ENCODE peak calls at places on chromosomes 12 and 14, in nine cellular contexts. One of them, this sample, is unnamed.

GRCh38 chr12:94186461-94187237 is 38.3 kb downstream of the PLXNC1 start:
- DNase-seq in gastrocnemius medialis: peak; percentile 18
- DNase-seq in trophoblast cell: peak; percentile 81
- DNase-seq in CD8-positive, alpha-beta memory T cell: no peak
- DNase-seq in upper lobe of left lung: peak; percentile 62
- DNase-seq in CD4-positive, CD25-positive, alpha-beta regulatory T cell: no peak
- DNase-seq in kidney epithelial cell: peak; percentile 18
- DNase-seq in breast epithelium: no peak
- DNase-seq in mucosa of descending colon: no peak
- DNase-seq in this sample: peak; percentile 4

GRCh38 chr12:30428098-30428497 is 267.6 kb downstream of the IPO8 start:
- DNase-seq in mucosa of descending colon: no peak
- DNase-seq in CD4-positive, CD25-positive, alpha-beta regulatory T cell: no peak
- DNase-seq in trophoblast cell: no peak
- DNase-seq in upper lobe of left lung: no peak
- DNase-seq in kidney epithelial cell: no peak
- DNase-seq in gastrocnemius medialis: no peak
- DNase-seq in breast epithelium: no peak
- DNase-seq in CD8-positive, alpha-beta memory T cell: no peak
- DNase-seq in this sample: no peak

GRCh38 chr12:41019461-41019860 is 168.7 kb upstream of the PDZRN4 start:
- DNase-seq in CD4-positive, CD25-positive, alpha-beta regulatory T cell: no peak
- DNase-seq in gastrocnemius medialis: no peak
- DNase-seq in trophoblast cell: no peak
- DNase-seq in CD8-positive, alpha-beta memory T cell: no peak
- DNase-seq in upper lobe of left lung: no peak
- DNase-seq in mucosa of descending colon: no peak
- DNase-seq in breast epithelium: no peak
- DNase-seq in kidney epithelial cell: no peak
- DNase-seq in this sample: no peak

GRCh38 chr12:52207895-52208294 is 16.1 kb upstream of the KRT80 start:
- DNase-seq in trophoblast cell: no peak
- DNase-seq in CD8-positive, alpha-beta memory T cell: no peak
- DNase-seq in upper lobe of left lung: no peak
- DNase-seq in breast epithelium: peak; percentile 95
- DNase-seq in CD4-positive, CD25-positive, alpha-beta regulatory T cell: no peak
- DNase-seq in gastrocnemius medialis: peak; percentile 85
- DNase-seq in kidney epithelial cell: no peak
- DNase-seq in mucosa of descending colon: peak; percentile 45
- DNase-seq in this sample: no peak

GRCh38 chr14:100708349-100709217 is 18.1 kb upstream of the DLK1 start:
- DNase-seq in mucosa of descending colon: peak; percentile 77
- DNase-seq in CD8-positive, alpha-beta memory T cell: no peak
- DNase-seq in gastrocnemius medialis: no peak
- DNase-seq in upper lobe of left lung: no peak
- DNase-seq in breast epithelium: no peak
- DNase-seq in CD4-positive, CD25-positive, alpha-beta regulatory T cell: no peak
- DNase-seq in trophoblast cell: peak; percentile 5
- DNase-seq in kidney epithelial cell: no peak
- DNase-seq in this sample: no peak

GRCh38 chr12:109760031-109760929 is 46.7 kb downstream of the FAM222A start:
- DNase-seq in mucosa of descending colon: peak; percentile 45
- DNase-seq in kidney epithelial cell: no peak
- DNase-seq in trophoblast cell: no peak
- DNase-seq in CD4-positive, CD25-positive, alpha-beta regulatory T cell: no peak
- DNase-seq in gastrocnemius medialis: no peak
- DNase-seq in upper lobe of left lung: no peak
- DNase-seq in breast epithelium: no peak
- DNase-seq in CD8-positive, alpha-beta memory T cell: no peak
- DNase-seq in this sample: no peak

GRCh38 chr12:117579939-117580717 is 218.7 kb upstream of the NOS1 start:
- DNase-seq in trophoblast cell: no peak
- DNase-seq in mucosa of descending colon: no peak
- DNase-seq in upper lobe of left lung: no peak
- DNase-seq in gastrocnemius medialis: no peak
- DNase-seq in CD8-positive, alpha-beta memory T cell: no peak
- DNase-seq in kidney epithelial cell: no peak
- DNase-seq in breast epithelium: no peak
- DNase-seq in CD4-positive, CD25-positive, alpha-beta regulatory T cell: no peak
- DNase-seq in this sample: no peak

GRCh38 chr14:64772394-64772950 is 68.2 kb downstream of the PLEKHG3 start:
- DNase-seq in mucosa of descending colon: no peak
- DNase-seq in gastrocnemius medialis: no peak
- DNase-seq in kidney epithelial cell: no peak
- DNase-seq in trophoblast cell: no peak
- DNase-seq in CD8-positive, alpha-beta memory T cell: no peak
- DNase-seq in CD4-positive, CD25-positive, alpha-beta regulatory T cell: no peak
- DNase-seq in breast epithelium: no peak
- DNase-seq in upper lobe of left lung: peak; percentile 78
- DNase-seq in this sample: no peak

GRCh38 chr14:90757452-90757851 is 58.8 kb downstream of the TTC7B start:
- DNase-seq in kidney epithelial cell: no peak
- DNase-seq in breast epithelium: no peak
- DNase-seq in upper lobe of left lung: no peak
- DNase-seq in mucosa of descending colon: no peak
- DNase-seq in trophoblast cell: no peak
- DNase-seq in gastrocnemius medialis: peak; percentile 84
- DNase-seq in CD8-positive, alpha-beta memory T cell: no peak
- DNase-seq in CD4-positive, CD25-positive, alpha-beta regulatory T cell: no peak
- DNase-seq in this sample: no peak

GRCh38 chr12:42571327-42572009 is 18.1 kb downstream of the PRICKLE1 start:
- DNase-seq in mucosa of descending colon: no peak
- DNase-seq in trophoblast cell: no peak
- DNase-seq in CD4-positive, CD25-positive, alpha-beta regulatory T cell: no peak
- DNase-seq in gastrocnemius medialis: no peak
- DNase-seq in breast epithelium: no peak
- DNase-seq in upper lobe of left lung: no peak
- DNase-seq in CD8-positive, alpha-beta memory T cell: no peak
- DNase-seq in kidney epithelial cell: no peak
- DNase-seq in this sample: no peak

GRCh38 chr12:80567391-80567790 is 123.4 kb downstream of the PTPRQ start:
- DNase-seq in mucosa of descending colon: no peak
- DNase-seq in kidney epithelial cell: no peak
- DNase-seq in gastrocnemius medialis: no peak
- DNase-seq in CD4-positive, CD25-positive, alpha-beta regulatory T cell: no peak
- DNase-seq in upper lobe of left lung: no peak
- DNase-seq in breast epithelium: no peak
- DNase-seq in trophoblast cell: no peak
- DNase-seq in CD8-positive, alpha-beta memory T cell: no peak
- DNase-seq in this sample: no peak

GRCh38 chr14:51652168-51653095 is 722 bp downstream of the FRMD6 start:
- DNase-seq in gastrocnemius medialis: peak; percentile 16
- DNase-seq in breast epithelium: no peak
- DNase-seq in upper lobe of left lung: peak; percentile 92
- DNase-seq in mucosa of descending colon: no peak
- DNase-seq in trophoblast cell: peak; percentile 34
- DNase-seq in kidney epithelial cell: no peak
- DNase-seq in CD8-positive, alpha-beta memory T cell: no peak
- DNase-seq in CD4-positive, CD25-positive, alpha-beta regulatory T cell: peak; percentile 46
- DNase-seq in this sample: no peak

GRCh38 chr12:91722072-91722471 is 423.6 kb downstream of the BTG1 start:
- DNase-seq in CD4-positive, CD25-positive, alpha-beta regulatory T cell: peak; percentile 20
- DNase-seq in trophoblast cell: no peak
- DNase-seq in mucosa of descending colon: no peak
- DNase-seq in CD8-positive, alpha-beta memory T cell: no peak
- DNase-seq in kidney epithelial cell: peak; percentile 34
- DNase-seq in upper lobe of left lung: no peak
- DNase-seq in breast epithelium: no peak
- DNase-seq in gastrocnemius medialis: no peak
- DNase-seq in this sample: no peak

GRCh38 chr14:63210812-63211211 is 6.6 kb downstream of the RHOJ start:
- DNase-seq in breast epithelium: no peak
- DNase-seq in upper lobe of left lung: no peak
- DNase-seq in trophoblast cell: no peak
- DNase-seq in kidney epithelial cell: no peak
- DNase-seq in mucosa of descending colon: no peak
- DNase-seq in CD8-positive, alpha-beta memory T cell: no peak
- DNase-seq in gastrocnemius medialis: no peak
- DNase-seq in CD4-positive, CD25-positive, alpha-beta regulatory T cell: no peak
- DNase-seq in this sample: no peak

GRCh38 chr14:62428429-62429203 is 616.6 kb downstream of the KCNH5 start:
- DNase-seq in upper lobe of left lung: no peak
- DNase-seq in CD8-positive, alpha-beta memory T cell: no peak
- DNase-seq in CD4-positive, CD25-positive, alpha-beta regulatory T cell: no peak
- DNase-seq in trophoblast cell: peak; percentile 70
- DNase-seq in kidney epithelial cell: peak; percentile 5
- DNase-seq in gastrocnemius medialis: no peak
- DNase-seq in mucosa of descending colon: no peak
- DNase-seq in breast epithelium: no peak
- DNase-seq in this sample: no peak

GRCh38 chr12:61107118-61107517 is 1153.1 kb upstream of the USP15 start:
- DNase-seq in kidney epithelial cell: no peak
- DNase-seq in mucosa of descending colon: no peak
- DNase-seq in CD8-positive, alpha-beta memory T cell: no peak
- DNase-seq in breast epithelium: no peak
- DNase-seq in gastrocnemius medialis: no peak
- DNase-seq in upper lobe of left lung: no peak
- DNase-seq in CD4-positive, CD25-positive, alpha-beta regulatory T cell: no peak
- DNase-seq in trophoblast cell: no peak
- DNase-seq in this sample: no peak

GRCh38 chr14:33056213-33056612 is 117.5 kb downstream of the NPAS3 start:
- DNase-seq in upper lobe of left lung: no peak
- DNase-seq in CD8-positive, alpha-beta memory T cell: no peak
- DNase-seq in gastrocnemius medialis: no peak
- DNase-seq in mucosa of descending colon: no peak
- DNase-seq in trophoblast cell: no peak
- DNase-seq in CD4-positive, CD25-positive, alpha-beta regulatory T cell: no peak
- DNase-seq in breast epithelium: no peak
- DNase-seq in kidney epithelial cell: no peak
- DNase-seq in this sample: no peak

GRCh38 chr14:91985521-91986255 is 38.2 kb upstream of the FBLN5 start:
- DNase-seq in breast epithelium: no peak
- DNase-seq in kidney epithelial cell: no peak
- DNase-seq in CD8-positive, alpha-beta memory T cell: no peak
- DNase-seq in upper lobe of left lung: no peak
- DNase-seq in CD4-positive, CD25-positive, alpha-beta regulatory T cell: peak; percentile 42
- DNase-seq in gastrocnemius medialis: no peak
- DNase-seq in mucosa of descending colon: no peak
- DNase-seq in trophoblast cell: no peak
- DNase-seq in this sample: no peak
- H3K36me3 ChIP-seq in breast epithelium: no peaks in the 10 kb centered on the region
- H3K36me3 ChIP-seq in kidney epithelial cell: no peaks in the 10 kb centered on the region
- H3K36me3 ChIP-seq in CD8-positive, alpha-beta memory T cell: peaks cover 34% of the 10 kb centered on the region
- H3K36me3 ChIP-seq in upper lobe of left lung: peaks cover 36% of the 10 kb centered on the region
- H3K36me3 ChIP-seq in CD4-positive, CD25-positive, alpha-beta regulatory T cell: peaks cover 58% of the 10 kb centered on the region
- H3K36me3 ChIP-seq in gastrocnemius medialis: peaks cover 46% of the 10 kb centered on the region
- H3K36me3 ChIP-seq in mucosa of descending colon: peaks cover 4% of the 10 kb centered on the region
- H3K36me3 ChIP-seq in trophoblast cell: peaks cover 4% of the 10 kb centered on the region
- H3K36me3 ChIP-seq in this sample: peaks cover 3% of the 10 kb centered on the region

GRCh38 chr12:56616924-56617323 is 13.2 kb downstream of the BAZ2A start:
- DNase-seq in CD8-positive, alpha-beta memory T cell: no peak
- DNase-seq in breast epithelium: no peak
- DNase-seq in CD4-positive, CD25-positive, alpha-beta regulatory T cell: no peak
- DNase-seq in mucosa of descending colon: no peak
- DNase-seq in trophoblast cell: no peak
- DNase-seq in upper lobe of left lung: no peak
- DNase-seq in kidney epithelial cell: no peak
- DNase-seq in gastrocnemius medialis: no peak
- DNase-seq in this sample: no peak

GRCh38 chr12:56614627-56615026 is 15.5 kb downstream of the BAZ2A start:
- DNase-seq in trophoblast cell: no peak
- DNase-seq in CD4-positive, CD25-positive, alpha-beta regulatory T cell: no peak
- DNase-seq in upper lobe of left lung: no peak
- DNase-seq in kidney epithelial cell: no peak
- DNase-seq in breast epithelium: no peak
- DNase-seq in CD8-positive, alpha-beta memory T cell: no peak
- DNase-seq in gastrocnemius medialis: no peak
- DNase-seq in mucosa of descending colon: no peak
- DNase-seq in this sample: no peak

GRCh38 chr12:56616244-56616643 is 13.9 kb downstream of the BAZ2A start:
- DNase-seq in breast epithelium: no peak
- DNase-seq in kidney epithelial cell: no peak
- DNase-seq in CD4-positive, CD25-positive, alpha-beta regulatory T cell: no peak
- DNase-seq in upper lobe of left lung: no peak
- DNase-seq in gastrocnemius medialis: no peak
- DNase-seq in trophoblast cell: no peak
- DNase-seq in CD8-positive, alpha-beta memory T cell: no peak
- DNase-seq in mucosa of descending colon: no peak
- DNase-seq in this sample: no peak
- H3K36me3 ChIP-seq in breast epithelium: peaks cover 19% of the 10 kb centered on the region
- H3K36me3 ChIP-seq in kidney epithelial cell: peaks cover 3% of the 10 kb centered on the region
- H3K36me3 ChIP-seq in CD4-positive, CD25-positive, alpha-beta regulatory T cell: peaks cover 86% of the 10 kb centered on the region
- H3K36me3 ChIP-seq in upper lobe of left lung: peaks cover 99% of the 10 kb centered on the region
- H3K36me3 ChIP-seq in gastrocnemius medialis: peaks cover 67% of the 10 kb centered on the region
- H3K36me3 ChIP-seq in trophoblast cell: peaks cover 45% of the 10 kb centered on the region
- H3K36me3 ChIP-seq in CD8-positive, alpha-beta memory T cell: peaks cover 68% of the 10 kb centered on the region
- H3K36me3 ChIP-seq in mucosa of descending colon: peaks cover 12% of the 10 kb centered on the region
- H3K36me3 ChIP-seq in this sample: peaks cover 81% of the 10 kb centered on the region

DNA sequence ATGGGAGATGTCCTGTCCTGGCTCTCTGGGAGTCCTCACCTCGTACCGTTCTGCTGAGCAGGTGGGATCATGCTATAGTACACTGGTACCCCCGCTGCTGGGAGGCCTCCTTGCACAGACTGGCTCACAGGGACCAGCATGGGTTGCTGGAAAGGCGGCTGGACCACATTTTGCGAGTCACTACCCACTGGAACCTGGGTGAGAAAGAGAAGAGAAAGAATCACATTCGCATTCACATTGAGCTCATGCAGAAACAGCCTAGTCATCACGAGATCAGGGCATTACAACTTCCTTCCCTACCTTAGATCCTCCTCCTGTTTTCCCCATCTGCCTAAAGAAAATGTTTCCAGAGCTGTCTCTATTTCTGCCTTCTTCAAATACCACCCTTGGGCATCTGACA is 17.3 kb upstream of the STAC3 start:
- DNase-seq in mucosa of descending colon: no peak
- DNase-seq in breast epithelium: no peak
- DNase-seq in trophoblast cell: no peak
- DNase-seq in CD4-positive, CD25-positive, alpha-beta regulatory T cell: no peak
- DNase-seq in CD8-positive, alpha-beta memory T cell: no peak
- DNase-seq in upper lobe of left lung: no peak
- DNase-seq in kidney epithelial cell: no peak
- DNase-seq in gastrocnemius medialis: no peak
- DNase-seq in this sample: no peak
- H3K36me3 ChIP-seq in mucosa of descending colon: peaks cover 4% of the 10 kb centered on the region
- H3K36me3 ChIP-seq in breast epithelium: no peaks in the 10 kb centered on the region
- H3K36me3 ChIP-seq in trophoblast cell: peaks cover 16% of the 10 kb centered on the region
- H3K36me3 ChIP-seq in CD4-positive, CD25-positive, alpha-beta regulatory T cell: peaks cover 69% of the 10 kb centered on the region
- H3K36me3 ChIP-seq in CD8-positive, alpha-beta memory T cell: peaks cover 47% of the 10 kb centered on the region
- H3K36me3 ChIP-seq in upper lobe of left lung: peaks cover 76% of the 10 kb centered on the region
- H3K36me3 ChIP-seq in kidney epithelial cell: peaks cover 1% of the 10 kb centered on the region
- H3K36me3 ChIP-seq in gastrocnemius medialis: peaks cover 27% of the 10 kb centered on the region
- H3K36me3 ChIP-seq in this sample: peaks cover 36% of the 10 kb centered on the region

GRCh38 chr12:106885026-106885425 is 70.7 kb upstream of the TMEM263 start:
- DNase-seq in CD4-positive, CD25-positive, alpha-beta regulatory T cell: no peak
- DNase-seq in CD8-positive, alpha-beta memory T cell: no peak
- DNase-seq in gastrocnemius medialis: no peak
- DNase-seq in breast epithelium: no peak
- DNase-seq in trophoblast cell: no peak
- DNase-seq in kidney epithelial cell: no peak
- DNase-seq in upper lobe of left lung: no peak
- DNase-seq in mucosa of descending colon: no peak
- DNase-seq in this sample: no peak

GRCh38 chr12:106883421-106883820 is 72.3 kb upstream of the TMEM263 start:
- DNase-seq in kidney epithelial cell: no peak
- DNase-seq in trophoblast cell: no peak
- DNase-seq in mucosa of descending colon: no peak
- DNase-seq in gastrocnemius medialis: no peak
- DNase-seq in CD4-positive, CD25-positive, alpha-beta regulatory T cell: no peak
- DNase-seq in breast epithelium: no peak
- DNase-seq in upper lobe of left lung: no peak
- DNase-seq in CD8-positive, alpha-beta memory T cell: no peak
- DNase-seq in this sample: no peak

GRCh38 chr12:106873983-106874382 is 81.7 kb upstream of the TMEM263 start:
- DNase-seq in trophoblast cell: no peak
- DNase-seq in upper lobe of left lung: no peak
- DNase-seq in breast epithelium: no peak
- DNase-seq in CD4-positive, CD25-positive, alpha-beta regulatory T cell: no peak
- DNase-seq in CD8-positive, alpha-beta memory T cell: no peak
- DNase-seq in gastrocnemius medialis: no peak
- DNase-seq in kidney epithelial cell: no peak
- DNase-seq in mucosa of descending colon: no peak
- DNase-seq in this sample: no peak

GRCh38 chr12:106879612-106880011 is 76.1 kb upstream of the TMEM263 start:
- DNase-seq in mucosa of descending colon: no peak
- DNase-seq in trophoblast cell: peak; percentile 90
- DNase-seq in CD8-positive, alpha-beta memory T cell: no peak
- DNase-seq in upper lobe of left lung: no peak
- DNase-seq in kidney epithelial cell: no peak
- DNase-seq in gastrocnemius medialis: no peak
- DNase-seq in CD4-positive, CD25-positive, alpha-beta regulatory T cell: no peak
- DNase-seq in breast epithelium: no peak
- DNase-seq in this sample: no peak
- H3K36me3 ChIP-seq in mucosa of descending colon: no peaks in the 10 kb centered on the region
- H3K36me3 ChIP-seq in trophoblast cell: peaks cover 3% of the 10 kb centered on the region
- H3K36me3 ChIP-seq in CD8-positive, alpha-beta memory T cell: peaks cover 10% of the 10 kb centered on the region
- H3K36me3 ChIP-seq in upper lobe of left lung: peaks cover 21% of the 10 kb centered on the region
- H3K36me3 ChIP-seq in kidney epithelial cell: no peaks in the 10 kb centered on the region
- H3K36me3 ChIP-seq in gastrocnemius medialis: peaks cover 27% of the 10 kb centered on the region
- H3K36me3 ChIP-seq in CD4-positive, CD25-positive, alpha-beta regulatory T cell: peaks cover 57% of the 10 kb centered on the region
- H3K36me3 ChIP-seq in breast epithelium: no peaks in the 10 kb centered on the region
- H3K36me3 ChIP-seq in this sample: no peaks in the 10 kb centered on the region

This sample was measured in thoracic aorta.